ENCODE peak calls at places on chromosomes 5 and 9, in nine cellular contexts. G, W, U, T, R, H, A, P and E are unnamed samples.

GRCh38 chr9:124297915-124298645 is 40.3 kb downstream of the NEK6 start:
- DNase-seq in W (no peak), A (no peak), P (no peak), G (no peak), U (no peak), H (no peak), R (no peak), T (no peak), E (no peak)

GRCh38 chr9:126485662-126486061 is 128.1 kb upstream of the LMX1B start:
- DNase-seq in P (no peak), G (no peak), T (no peak), W (no peak), U (no peak), H (no peak), R (no peak), A (no peak), E (no peak)

GRCh38 chr5:160312139-160312959 is at the start of gene CCNJL:
- DNase-seq in U (no peak), R (peak), T (peak), W (no peak), H (no peak), P (peak), A (no peak), G (no peak), E (peak)

GRCh38 chr9:114016629-114017423 is 61.3 kb downstream of the AMBP start:
- DNase-seq in U (no peak), R (no peak), W (no peak), T (no peak), A (no peak), P (no peak), G (peak), H (no peak), E (no peak)

GRCh38 chr5:178351221-178351825 is 118.7 kb upstream of the PHYKPL start:
- DNase-seq in G (no peak), U (no peak), A (no peak), H (no peak), P (no peak), R (no peak), W (no peak), T (no peak), E (no peak)

GRCh38 chr9:79674052-79674777 is 102.5 kb downstream of the TLE4 start:
- DNase-seq in G (no peak), T (no peak), W (no peak), A (no peak), P (no peak), H (no peak), R (no peak), U (no peak), E (no peak)

GRCh38 chr9:74499111-74499601 is 2.0 kb downstream of the RORB start:
- DNase-seq in T (no peak), G (no peak), R (no peak), A (no peak), P (no peak), H (no peak), U (no peak), W (no peak), E (peak)

GRCh38 chr5:94700592-94700991 is 82.1 kb downstream of the SLF1 start:
- DNase-seq in H (no peak), A (no peak), W (no peak), R (no peak), T (peak), P (no peak), G (no peak), U (no peak), E (peak)

GRCh38 chr5:112616812-112617547 is 120.7 kb upstream of the APC start:
- DNase-seq in P (no peak), A (no peak), W (no peak), H (no peak), U (no peak), T (no peak), R (no peak), G (no peak), E (no peak)

GRCh38 chr9:121398374-121398773 is 28.3 kb upstream of the STOM start:
- DNase-seq in G (no peak), A (peak), T (peak), W (peak), R (no peak), H (no peak), U (no peak), P (no peak), E (no peak)

GRCh38 chr5:171907731-171908343 is 98.6 kb downstream of the FBXW11 start:
- DNase-seq in G (peak), H (no peak), P (no peak), R (peak), A (peak), T (peak), U (peak), W (peak), E (peak)

GRCh38 chr9:96087669-96088299 is 212.3 kb downstream of the ERCC6L2 start:
- DNase-seq in A (no peak), U (no peak), P (no peak), T (no peak), W (no peak), H (no peak), R (no peak), G (no peak), E (no peak)

GRCh38 chr9:134491436-134491835 is 150.2 kb upstream of the COL5A1 start:
- DNase-seq in P (no peak), U (no peak), R (no peak), W (peak), T (no peak), G (no peak), A (no peak), H (no peak), E (no peak)

GRCh38 chr5:13985736-13986418 is 41.4 kb upstream of the DNAH5 start:
- DNase-seq in T (peak), R (no peak), A (peak), P (no peak), W (peak), H (no peak), U (peak), G (no peak), E (no peak)

GRCh38 chr9:112558476-112558875 is 71.8 kb downstream of the KIAA1958 start:
- DNase-seq in P (no peak), R (no peak), U (no peak), H (no peak), G (no peak), W (peak), T (peak), A (peak), E (no peak)

GRCh38 chr5:9423611-9424010 is 122.3 kb downstream of the SEMA5A start:
- DNase-seq in A (no peak), P (no peak), T (peak), G (no peak), W (peak), U (no peak), R (no peak), H (no peak), E (no peak)

GRCh38 chr5:88722546-88722945 is 160.4 kb downstream of the MEF2C start:
- DNase-seq in H (no peak), A (no peak), U (no peak), P (no peak), T (no peak), W (no peak), G (no peak), R (no peak), E (no peak)

GRCh38 chr5:37533851-37534250 is 154.7 kb downstream of the WDR70 start:
- DNase-seq in A (no peak), W (peak), H (no peak), P (no peak), R (no peak), U (peak), G (no peak), T (peak), E (no peak)